ENCODE peak calls at places on chromosomes 13 and 19, in eight cellular contexts. K, J, U, L, W, H, C and R are unnamed samples.

GRCh38 chr13:24605923-24606372 is 74.3 kb upstream of the ATP12A start:
- DNase-seq in K (peak), W (peak), L (no peak), U (no peak), H (peak), J (peak), C (no peak), R (no peak)

GRCh38 chr13:97631158-97631557 is 197.2 kb downstream of the RAP2A start:
- DNase-seq in H (peak), J (no peak), U (no peak), L (no peak), W (no peak), K (no peak), C (no peak), R (no peak)

GRCh38 chr19:850221-850978 is 1.7 kb upstream of the ELANE start:
- DNase-seq in L (peak), C (peak), U (peak), W (peak), J (peak), H (peak), K (no peak), R (peak)

GRCh38 chr13:24985102-24985501 is 110.8 kb upstream of the PABPC3 start:
- DNase-seq in C (no peak), W (no peak), U (no peak), K (no peak), L (no peak), J (no peak), H (peak), R (no peak)

GRCh38 chr13:36673838-36674326 is at the start of gene SERTM1:
- DNase-seq in U (peak), C (no peak), H (peak), K (no peak), W (peak), L (no peak), J (no peak), R (no peak)

GRCh38 chr13:88926890-88927502 is 1255.8 kb downstream of the SLITRK5 start:
- DNase-seq in W (no peak), C (no peak), U (no peak), L (no peak), H (no peak), J (no peak), K (no peak), R (no peak)

GRCh38 chr13:86918682-86919081 is 752.5 kb upstream of the SLITRK5 start:
- DNase-seq in C (no peak), J (no peak), W (no peak), L (no peak), H (no peak), U (no peak), K (no peak), R (no peak)

GRCh38 chr19:18464646-18465045 is 26.7 kb upstream of the ISYNA1 start:
- DNase-seq in K (no peak), C (peak), W (peak), L (peak), J (peak), U (peak), H (no peak), R (peak)

GRCh38 chr19:40217921-40218890 is at the start of gene TTC9B:
- DNase-seq in U (no peak), W (no peak), L (no peak), H (peak), J (no peak), C (no peak), K (peak), R (no peak)

GRCh38 chr13:98984983-98985382 is 7.1 kb upstream of the DOCK9 start:
- DNase-seq in H (no peak), K (no peak), U (no peak), J (no peak), C (no peak), W (no peak), L (no peak), R (no peak)

GRCh38 chr13:107348471-107348870 is 780.5 kb upstream of the ARGLU1 start:
- DNase-seq in U (no peak), L (no peak), W (no peak), H (no peak), K (no peak), J (no peak), C (no peak), R (no peak)

GRCh38 chr13:51849145-51850101 is 4.4 kb upstream of the TMEM272 start:
- DNase-seq in W (no peak), J (no peak), L (no peak), H (peak), U (peak), C (no peak), K (peak), R (no peak)

GRCh38 chr13:60164490-60164889 is 762 bp upstream of the DIAPH3 start:
- DNase-seq in K (no peak), J (peak), W (peak), U (no peak), L (no peak), H (peak), C (no peak), R (peak)

GRCh38 chr19:46976845-46977320 is 42.8 kb upstream of the NPAS1 start:
- DNase-seq in K (no peak), U (peak), L (no peak), J (peak), W (peak), H (peak), C (no peak), R (no peak)

GRCh38 chr19:45781282-45782161 is 768 bp downstream of the DMPK start:
- DNase-seq in J (no peak), K (no peak), W (no peak), U (no peak), C (peak), H (no peak), L (no peak), R (peak)

GRCh38 chr19:755063-755462 is 4.2 kb downstream of the MISP start:
- DNase-seq in U (no peak), L (no peak), H (no peak), K (no peak), C (no peak), W (no peak), J (no peak), R (peak)

GRCh38 chr13:60654405-60654804 is 257.4 kb downstream of the TDRD3 start:
- DNase-seq in H (peak), W (peak), J (peak), K (no peak), U (peak), L (no peak), C (no peak), R (peak)

GRCh38 chr13:39253774-39254173 is 215.5 kb downstream of the NHLRC3 start:
- DNase-seq in W (peak), L (no peak), J (peak), C (no peak), K (no peak), U (no peak), H (no peak), R (no peak)

GRCh38 chr19:17841810-17842662 is 5.7 kb downstream of the JAK3 start:
- DNase-seq in J (peak), K (peak), L (peak), W (peak), U (peak), C (peak), H (peak), R (peak)

GRCh38 chr13:99464441-99464949 is 36.8 kb upstream of the TM9SF2 start:
- DNase-seq in W (peak), U (no peak), H (no peak), C (no peak), L (no peak), K (peak), J (peak), R (peak)

GRCh38 chr13:112657850-112658445 is 31.9 kb upstream of the ATP11A start:
- DNase-seq in C (peak), W (peak), L (no peak), K (no peak), H (peak), J (peak), U (no peak), R (no peak)
- H3K4me3 ChIP-seq in C (no peak), W (no peak), L (no peak), K (no peak), H (no peak), J (no peak), U (no peak), R (no peak)

DNA sequence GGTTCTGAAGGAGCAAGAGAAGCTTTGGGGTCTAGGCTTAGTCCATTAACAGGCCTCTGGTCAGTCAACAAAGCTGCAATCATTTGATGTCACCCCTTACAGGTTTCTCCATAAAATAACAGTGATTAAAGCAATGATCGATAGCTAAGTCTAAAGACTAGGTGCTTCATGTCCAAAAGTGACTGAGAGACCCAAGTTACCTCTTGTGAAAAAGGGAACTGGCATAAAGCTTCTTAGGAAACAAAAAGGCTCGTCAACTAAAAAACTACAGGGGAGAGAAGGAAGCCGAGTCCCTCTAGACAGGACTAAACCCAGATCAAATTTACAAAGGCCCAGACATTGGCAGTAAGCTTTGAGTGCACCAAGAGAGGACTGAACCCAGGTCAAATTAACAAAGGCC is 2.2 kb downstream of the DCUN1D2 start:
- DNase-seq in C (no peak), H (no peak), L (no peak), W (no peak), K (no peak), U (no peak), J (no peak), R (no peak)
- H3K4me3 ChIP-seq in C (no peak), H (no peak), L (no peak), W (no peak), K (no peak), U (peak), J (no peak), R (no peak)

GRCh38 chr19:29681422-29682235 is 16.4 kb downstream of the PLEKHF1 start:
- DNase-seq in H (no peak), J (peak), L (no peak), U (no peak), W (peak), C (peak), K (no peak), R (no peak)

GRCh38 chr19:29682236-29682895 is 17.1 kb downstream of the PLEKHF1 start:
- DNase-seq in L (no peak), U (no peak), C (no peak), H (no peak), J (no peak), K (no peak), W (no peak), R (no peak)

GRCh38 chr19:29685326-29685725 is 20.1 kb downstream of the PLEKHF1 start:
- DNase-seq in C (no peak), W (peak), K (no peak), J (peak), U (no peak), L (no peak), H (no peak), R (no peak)

GRCh38 chr19:29680937-29681336 is 15.7 kb downstream of the PLEKHF1 start:
- DNase-seq in J (no peak), L (no peak), K (no peak), W (no peak), C (no peak), U (no peak), H (no peak), R (no peak)

GRCh38 chr19:29683009-29683408 is 17.7 kb downstream of the PLEKHF1 start:
- DNase-seq in C (no peak), H (no peak), U (no peak), J (no peak), K (no peak), W (no peak), L (no peak), R (no peak)
- H3K4me3 ChIP-seq in C (no peak), H (no peak), U (no peak), J (no peak), K (no peak), W (no peak), L (no peak), R (no peak)

DNA sequence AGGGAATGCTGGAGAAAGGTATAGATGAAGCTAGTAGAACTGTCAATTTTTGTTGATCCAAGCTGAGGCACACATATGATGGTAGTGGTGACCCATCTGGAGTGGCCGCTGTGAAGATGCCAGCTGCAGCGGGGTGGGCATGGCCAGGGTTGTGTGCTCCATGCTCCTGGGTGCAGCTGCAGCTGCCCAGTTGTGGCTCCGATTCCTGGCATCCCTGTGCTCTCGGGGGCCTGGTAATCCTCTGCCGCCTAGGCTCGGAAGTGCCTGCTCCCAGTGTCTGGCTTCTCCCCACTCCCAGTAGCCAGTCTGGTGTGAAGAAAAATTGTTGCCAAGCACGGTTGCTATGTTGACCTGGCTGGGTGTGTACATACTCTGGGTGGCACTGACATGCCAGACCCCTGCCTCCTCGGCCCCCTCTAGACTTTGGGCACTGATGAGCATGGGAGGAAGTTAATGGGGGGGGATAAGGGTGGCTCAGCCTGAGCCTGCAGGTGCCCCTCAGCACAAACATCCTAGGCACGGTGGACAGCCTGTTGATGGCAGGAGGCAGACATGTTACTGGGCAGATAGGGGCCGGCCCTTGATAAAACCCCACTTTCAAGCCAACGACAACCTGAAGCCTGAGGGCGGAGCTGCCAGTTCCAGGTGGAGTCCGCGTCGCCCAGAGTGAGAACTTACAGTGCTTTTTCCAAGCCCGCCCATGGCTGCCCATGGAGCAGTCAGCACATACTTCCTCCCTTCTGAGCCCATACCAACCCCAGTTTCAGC is 1400.7 kb downstream of the PCDH9 start:
- DNase-seq in H (no peak), C (no peak), L (no peak), K (no peak), W (no peak), J (no peak), U (no peak), R (no peak)
- H3K4me3 ChIP-seq in H (no peak), C (no peak), L (no peak), K (no peak), W (no peak), J (no peak), U (no peak), R (no peak)

GRCh38 chr13:109781384-109782065 is 4.9 kb downstream of the IRS2 start:
- DNase-seq in U (no peak), L (no peak), J (peak), W (peak), H (no peak), K (no peak), C (no peak), R (peak)
- H3K4me3 ChIP-seq in U (peak), L (peak), J (peak), W (peak), H (no peak), K (no peak), C (peak), R (peak)